ENCODE peak calls at places on chromosomes 12 and 14, in six cellular contexts. J is astrocyte, P is stomach, R is neuronal stem cell, X is gastrocnemius medialis, U is small intestine. Q is an unnamed sample. For H3K36me3, the result is how much of the 10 kb centered on the place peaks cover.

GRCh38 chr12:48187916-48188695 is 4.7 kb downstream of the CCDC184 start:
- DNase-seq in J (no peak), P (no peak), R (no peak), X (no peak), U (no peak), Q (no peak)

GRCh38 chr12:50971946-50972345 is 19.6 kb downstream of the HIGD1C start:
- DNase-seq in J (no peak), P (no peak), R (no peak), X (no peak), U (no peak), Q (no peak)

GRCh38 chr12:99911076-99911475 is 73.7 kb downstream of the ANKS1B start:
- DNase-seq in J (peak), P (no peak), R (no peak), X (peak), U (no peak), Q (no peak)

GRCh38 chr12:89092297-89092696 is 260.0 kb downstream of the DUSP6 start:
- DNase-seq in J (no peak), P (no peak), R (no peak), X (no peak), U (no peak), Q (no peak)

GRCh38 chr14:70801836-70802235 is 7.5 kb downstream of the MAP3K9 start:
- DNase-seq in J (no peak), P (no peak), R (no peak), X (no peak), U (no peak), Q (no peak)

GRCh38 chr12:9750276-9751203 is 10.2 kb downstream of the CD69 start:
- DNase-seq in J (peak), P (no peak), R (peak), X (peak), U (peak), Q (peak)

GRCh38 chr14:87045241-87045640 is 947.7 kb downstream of the GALC start:
- DNase-seq in J (no peak), P (no peak), R (no peak), X (no peak), U (no peak), Q (no peak)

GRCh38 chr14:67704484-67705089 is 2.9 kb downstream of the RDH12 start:
- DNase-seq in J (peak), P (no peak), R (peak), X (no peak), U (peak), Q (peak)

GRCh38 chr12:125053821-125054220 is 11.4 kb upstream of the AACS start:
- DNase-seq in J (no peak), P (no peak), R (no peak), X (peak), U (no peak), Q (no peak)

GRCh38 chr14:61701946-61702345 is 6.6 kb downstream of the HIF1A start:
- DNase-seq in J (no peak), P (no peak), R (no peak), X (no peak), U (no peak), Q (no peak)

GRCh38 chr12:48486679-48487078 is 4.4 kb downstream of the C12orf54 start:
- DNase-seq in J (no peak), P (no peak), R (no peak), X (no peak), U (no peak), Q (no peak)

GRCh38 chr12:52573306-52573705 is 337 bp downstream of the KRT74 start:
- DNase-seq in J (no peak), P (no peak), R (no peak), X (no peak), U (no peak), Q (no peak)

GRCh38 chr14:32468955-32469354 is 139.9 kb downstream of the AKAP6 start:
- DNase-seq in J (peak), P (no peak), R (no peak), X (no peak), U (peak), Q (no peak)

GRCh38 chr14:24605435-24606190 is 3.9 kb downstream of the GZMH start:
- DNase-seq in J (no peak), P (peak), R (no peak), X (no peak), U (peak), Q (peak)

GRCh38 chr12:2013527-2014223 is 9.4 kb upstream of the DCP1B start:
- DNase-seq in J (no peak), P (peak), R (no peak), X (no peak), U (no peak), Q (no peak)

GRCh38 chr14:49598182-49598478 is 610 bp upstream of the LRR1 start:
- DNase-seq in J (no peak), P (peak), R (no peak), X (no peak), U (no peak), Q (no peak)

GRCh38 chr14:69712637-69713088 is 54.3 kb upstream of the SRSF5 start:
- DNase-seq in J (no peak), P (peak), R (no peak), X (no peak), U (peak), Q (no peak)

GRCh38 chr14:58637391-58638230 is at the start of gene DACT1:
- DNase-seq in J (peak), P (peak), R (peak), X (no peak), U (peak), Q (peak)

GRCh38 chr12:8031872-8032241 is 659 bp upstream of the FOXJ2 start:
- DNase-seq in J (no peak), P (no peak), R (no peak), X (no peak), U (peak), Q (peak)

GRCh38 chr14:65927871-65928270 is 515.3 kb downstream of the FUT8 start:
- DNase-seq in J (no peak), P (peak), R (no peak), X (no peak), U (peak), Q (peak)

GRCh38 chr12:107027304-107028053 is 40.5 kb upstream of the MTERF2 start:
- DNase-seq in J (peak), P (no peak), R (no peak), X (peak), U (peak), Q (no peak)

GRCh38 chr12:31218203-31219025 is 107.5 kb downstream of the SINHCAF start:
- DNase-seq in J (no peak), P (no peak), R (no peak), X (no peak), U (no peak), Q (no peak)

GRCh38 chr12:81257952-81258551 is 180.2 kb downstream of the ACSS3 start:
- DNase-seq in J (peak), P (no peak), R (peak), X (no peak), U (peak), Q (no peak)

GRCh38 chr14:89504602-89505320 is 87.7 kb upstream of the FOXN3 start:
- DNase-seq in J (peak), P (no peak), R (no peak), X (no peak), U (no peak), Q (no peak)

GRCh38 chr12:6370994-6371754 is 4.2 kb downstream of the SCNN1A start:
- DNase-seq in J (peak), P (peak), R (peak), X (no peak), U (peak), Q (no peak)

GRCh38 chr14:40983604-40984003 is 623.1 kb upstream of the LRFN5 start:
- DNase-seq in J (peak), P (no peak), R (no peak), X (no peak), U (no peak), Q (no peak)

GRCh38 chr14:61953602-61954001 is 191.4 kb downstream of the SNAPC1 start:
- DNase-seq in J (no peak), P (no peak), R (no peak), X (no peak), U (no peak), Q (no peak)

GRCh38 chr12:119669744-119670472 is 2.0 kb downstream of the PRKAB1 start:
- DNase-seq in J (no peak), P (peak), R (no peak), X (peak), U (peak), Q (no peak)

GRCh38 chr14:44829021-44829420 is 132.7 kb downstream of the KLHL28 start:
- DNase-seq in J (no peak), P (no peak), R (no peak), X (no peak), U (no peak), Q (no peak)

GRCh38 chr12:120061815-120062214 is 54.7 kb downstream of the RAB35 start:
- DNase-seq in J (no peak), P (no peak), R (no peak), X (no peak), U (no peak), Q (no peak)

GRCh38 chr12:114668905-114669304 is 15.1 kb downstream of the TBX3 start:
- DNase-seq in J (no peak), P (no peak), R (peak), X (no peak), U (no peak), Q (no peak)

GRCh38 chr12:29744365-29744764 is 39.4 kb downstream of the TMTC1 start:
- DNase-seq in J (no peak), P (no peak), R (no peak), X (no peak), U (no peak), Q (no peak)

GRCh38 chr14:93741556-93742210 is 46.6 kb downstream of the PRIMA1 start:
- DNase-seq in J (no peak), P (no peak), R (no peak), X (no peak), U (no peak), Q (no peak)

GRCh38 chr14:22179190-22179589 is 409.8 kb downstream of the DAD1 start:
- DNase-seq in J (no peak), P (no peak), R (no peak), X (no peak), U (no peak), Q (no peak)

GRCh38 chr14:22174412-22174811 is 414.6 kb downstream of the DAD1 start:
- DNase-seq in J (no peak), P (no peak), R (no peak), X (no peak), U (peak), Q (no peak)

GRCh38 chr14:22178330-22178981 is 410.6 kb downstream of the DAD1 start:
- DNase-seq in J (no peak), P (no peak), R (no peak), X (no peak), U (no peak), Q (peak)

GRCh38 chr14:22177870-22178269 is 411.2 kb downstream of the DAD1 start:
- DNase-seq in J (peak), P (no peak), R (no peak), X (no peak), U (no peak), Q (peak)

GRCh38 chr14:22176930-22177329 is 412.1 kb downstream of the DAD1 start:
- DNase-seq in J (no peak), P (no peak), R (no peak), X (no peak), U (no peak), Q (no peak)
- H3K4me3 ChIP-seq in J (no peak), P (no peak), R (no peak), X (no peak), U (no peak), Q (no peak)

GRCh38 chr12:101779200-101779599 is 39.9 kb upstream of the SYCP3 start:
- DNase-seq in J (no peak), P (no peak), R (no peak), X (no peak), U (peak), Q (no peak)
- H3K36me3 ChIP-seq in J (under half), P (under half), R (under half), X (under half), U (under half), Q (under half)

DNA sequence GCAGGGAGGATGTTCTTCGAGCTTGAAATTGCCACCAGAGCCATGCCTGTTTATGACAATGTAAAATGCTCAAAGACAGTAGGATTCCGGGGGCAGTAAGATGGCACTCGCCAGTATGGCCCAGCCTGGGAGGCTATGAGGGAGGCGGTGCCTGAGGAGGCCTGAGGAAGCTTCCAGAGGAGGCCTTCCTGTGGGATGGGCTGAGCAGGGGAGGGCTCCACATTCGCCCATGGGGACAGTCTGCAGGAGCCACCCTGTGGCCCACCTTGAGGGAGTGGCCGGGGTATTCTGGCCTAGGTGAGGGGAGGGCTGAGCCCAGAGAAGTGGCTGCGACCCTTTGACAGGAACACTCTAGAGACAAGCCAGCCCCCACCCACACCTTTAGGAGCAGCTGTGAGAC is 50.7 kb downstream of the IQSEC3 start:
- DNase-seq in J (no peak), P (no peak), R (no peak), X (no peak), U (no peak), Q (no peak)
- H3K27ac ChIP-seq in J (no peak), P (no peak), R (no peak), X (no peak), U (no peak), Q (no peak)

GRCh38 chr14:64187331-64187730 is 106.8 kb downstream of the ESR2 start:
- DNase-seq in J (no peak), P (no peak), R (no peak), X (no peak), U (no peak), Q (no peak)
- H3K4me3 ChIP-seq in J (no peak), P (no peak), R (no peak), X (no peak), U (no peak), Q (no peak)

DNA sequence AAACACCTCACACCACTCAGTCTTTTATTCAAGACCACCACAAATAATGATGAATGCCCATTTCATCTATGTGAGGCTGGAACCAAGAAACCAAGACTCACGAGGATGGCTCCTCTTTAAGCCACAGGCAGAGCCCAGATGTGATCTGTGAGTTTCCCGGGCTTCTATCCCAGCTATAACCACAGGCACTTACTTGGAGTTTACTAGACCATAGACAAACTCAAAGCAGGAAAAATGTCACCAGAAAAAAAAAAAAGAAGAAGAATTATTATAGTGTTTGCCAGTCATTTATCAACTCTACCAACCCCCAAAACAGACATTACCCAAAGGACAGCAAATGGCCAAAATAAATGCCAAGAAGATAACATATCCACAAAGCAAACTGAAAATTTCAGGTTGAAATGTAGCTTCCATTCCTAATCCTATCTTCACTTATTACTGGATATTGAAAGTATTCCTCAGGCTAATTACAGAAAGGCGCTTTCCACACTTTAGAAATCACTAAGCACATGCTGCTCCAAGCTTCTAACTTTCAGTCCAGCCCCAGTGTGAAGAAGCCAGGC is 44.7 kb downstream of the ZFYVE1 start:
- DNase-seq in J (peak), P (no peak), R (no peak), X (no peak), U (no peak), Q (no peak)
- H3K36me3 ChIP-seq in J (under half), P (under half), R (under half), X (under half), U (under half), Q (half or more)

DNA sequence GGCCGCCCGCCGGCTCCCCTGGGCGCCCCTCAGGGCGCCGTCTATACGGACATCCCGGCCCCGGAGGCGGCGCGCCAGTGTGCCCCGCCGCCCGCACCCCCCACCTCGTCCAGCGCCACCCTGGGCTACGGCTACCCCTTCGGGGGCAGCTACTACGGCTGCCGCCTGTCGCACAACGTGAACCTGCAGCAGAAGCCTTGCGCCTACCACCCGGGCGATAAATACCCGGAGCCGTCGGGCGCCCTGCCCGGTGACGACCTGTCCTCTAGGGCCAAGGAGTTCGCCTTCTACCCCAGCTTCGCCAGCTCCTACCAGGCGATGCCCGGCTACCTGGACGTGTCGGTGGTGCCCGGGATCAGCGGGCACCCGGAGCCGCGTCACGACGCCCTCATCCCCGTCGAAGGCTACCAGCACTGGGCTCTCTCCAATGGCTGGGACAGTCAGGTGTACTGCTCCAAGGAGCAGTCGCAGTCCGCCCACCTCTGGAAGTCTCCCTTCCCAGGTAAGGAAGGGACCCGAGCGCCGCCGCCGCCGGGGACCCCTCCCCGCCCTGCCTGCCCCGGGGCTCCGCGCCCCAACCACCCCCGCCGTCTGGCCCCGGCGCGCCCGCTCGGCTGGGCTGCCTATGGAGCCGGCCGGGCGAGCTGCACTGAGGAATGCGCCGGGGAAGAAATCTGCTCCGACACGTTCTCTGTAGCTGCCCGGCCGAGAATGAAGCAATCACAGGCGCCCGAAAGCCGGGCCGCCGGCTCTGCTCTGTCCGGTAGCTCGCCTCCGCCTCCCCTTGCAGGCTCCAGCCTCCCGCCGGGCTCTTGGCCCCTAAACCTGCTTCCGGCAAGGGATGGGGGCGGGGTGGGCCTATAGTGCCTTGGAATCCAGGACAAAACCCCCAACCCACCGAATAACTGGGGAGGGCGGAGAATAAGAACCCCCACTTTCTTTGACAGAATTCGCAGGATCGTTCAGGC is 794 bp downstream of the HOXC13 start:
- DNase-seq in J (no peak), P (no peak), R (no peak), X (no peak), U (no peak), Q (no peak)
- H3K27ac ChIP-seq in J (no peak), P (no peak), R (no peak), X (no peak), U (no peak), Q (no peak)

GRCh38 chr12:121239704-121240420 is 29.9 kb downstream of the P2RX4 start:
- DNase-seq in J (no peak), P (no peak), R (no peak), X (no peak), U (no peak), Q (peak)
- H3K4me3 ChIP-seq in J (no peak), P (peak), R (no peak), X (no peak), U (no peak), Q (peak)

GRCh38 chr12:131773582-131774221 is 54.5 kb upstream of the MMP17 start:
- DNase-seq in J (no peak), P (no peak), R (no peak), X (no peak), U (no peak), Q (peak)

GRCh38 chr12:131766382-131767107 is 55.7 kb downstream of the SFSWAP start:
- DNase-seq in J (no peak), P (no peak), R (no peak), X (no peak), U (no peak), Q (no peak)

GRCh38 chr12:131765961-131766360 is 55.1 kb downstream of the SFSWAP start:
- DNase-seq in J (no peak), P (no peak), R (no peak), X (no peak), U (no peak), Q (no peak)

GRCh38 chr12:131774576-131774975 is 53.6 kb upstream of the MMP17 start:
- DNase-seq in J (no peak), P (no peak), R (no peak), X (no peak), U (no peak), Q (no peak)

GRCh38 chr12:131770120-131770519 is 58.1 kb upstream of the MMP17 start:
- DNase-seq in J (no peak), P (no peak), R (no peak), X (no peak), U (no peak), Q (no peak)
- H3K36me3 ChIP-seq in J (under half), P (half or more), R (half or more), X (half or more), U (under half), Q (under half)

DNA sequence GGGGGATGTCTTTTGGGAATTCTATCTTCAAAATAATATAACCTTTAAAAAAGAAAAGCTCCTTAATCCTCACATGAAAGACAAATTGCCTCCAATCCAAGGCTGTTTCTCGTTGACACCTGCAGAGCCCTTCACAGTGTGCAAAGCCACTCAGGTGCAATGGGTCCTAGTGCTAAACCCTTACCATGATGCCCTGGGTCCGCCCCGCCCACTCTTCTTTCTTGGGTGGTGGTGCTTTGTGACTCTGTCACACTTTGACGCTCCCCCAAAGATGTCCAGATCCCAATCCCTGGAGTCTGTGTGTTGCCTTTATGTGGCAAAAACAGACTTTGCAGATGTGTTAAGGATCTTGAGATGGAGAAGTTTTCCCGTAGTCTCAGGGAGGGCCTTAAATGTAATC is 29.7 kb downstream of the CLMN start:
- DNase-seq in J (no peak), P (no peak), R (no peak), X (no peak), U (no peak), Q (no peak)
- H3K27ac ChIP-seq in J (no peak), P (no peak), R (no peak), X (peak), U (no peak), Q (no peak)

GRCh38 chr12:4826909-4827308 is 82.8 kb upstream of the KCNA1 start:
- DNase-seq in J (no peak), P (no peak), R (no peak), X (no peak), U (no peak), Q (no peak)
- H3K4me3 ChIP-seq in J (no peak), P (no peak), R (no peak), X (no peak), U (no peak), Q (no peak)